ENCODE peak calls at places on chromosomes 4 and X, in six cellular contexts. J, E, Y, Z, P and B are unnamed samples.

GRCh38 chr4:138911903-138912713 is 103.5 kb upstream of the NOCT start:
- DNase-seq in J (no peak), E (no peak), Y (peak; percentile 18), Z (no peak), P (no peak), B (no peak)

GRCh38 chr4:15164571-15164970 is 162.3 kb downstream of the CPEB2 start:
- DNase-seq in J (no peak), E (no peak), Y (no peak), Z (no peak), P (no peak), B (no peak)

GRCh38 chr4:136392576-136392975 is 1139.7 kb downstream of the PCDH18 start:
- DNase-seq in J (peak; percentile 83), E (no peak), Y (no peak), Z (no peak), P (no peak), B (peak; percentile 52)

GRCh38 chr4:55475394-55476243 is 71.1 kb downstream of the CLOCK start:
- DNase-seq in J (peak; percentile 78), E (no peak), Y (no peak), Z (no peak), P (no peak), B (peak; percentile 66)

GRCh38 chrX:11890843-11891514 is 132.9 kb downstream of the MSL3 start:
- DNase-seq in J (no peak), E (peak; percentile 19), Y (peak; percentile 30), Z (no peak), P (peak; percentile 49), B (peak; percentile 65)

GRCh38 chrX:17812763-17813162 is 48.3 kb downstream of the RAI2 start:
- DNase-seq in J (no peak), E (no peak), Y (no peak), Z (no peak), P (no peak), B (peak; percentile 1)

GRCh38 chr4:27357283-27357682 is 496.6 kb downstream of the STIM2 start:
- DNase-seq in J (peak; percentile 50), E (no peak), Y (no peak), Z (no peak), P (no peak), B (peak; percentile 45)

GRCh38 chrX:19440713-19441112 is 74.6 kb downstream of the MAP3K15 start:
- DNase-seq in J (peak; percentile 23), E (no peak), Y (no peak), Z (no peak), P (no peak), B (peak; percentile 61)

GRCh38 chrX:114152130-114152529 is 431.8 kb upstream of the HTR2C start:
- DNase-seq in J (peak; percentile 45), E (no peak), Y (no peak), Z (no peak), P (no peak), B (peak; percentile 72)

GRCh38 chr4:151329217-151330007 is 4.0 kb upstream of the SH3D19 start:
- DNase-seq in J (no peak), E (no peak), Y (no peak), Z (no peak), P (no peak), B (no peak)
- H3K4me3 ChIP-seq in J (no peak overlapping the region), E (no peak overlapping the region), Y (no peak overlapping the region), Z (no peak overlapping the region), P (no peak overlapping the region), B (no peak overlapping the region)

GRCh38 chrX:3699841-3700381 is 13.5 kb downstream of the PRKX start:
- DNase-seq in J (no peak), E (no peak), Y (no peak), Z (no peak), P (no peak), B (peak; percentile 14)
- H3K4me3 ChIP-seq in J (peak overlapping the region; percentile 21), E (peak overlapping the region; percentile 9), Y (peak overlapping the region; percentile 40), Z (peak overlapping the region; percentile 19), P (peak overlapping the region; percentile 18), B (peak overlapping the region; percentile 28)

GRCh38 chrX:21376636-21377035 is 2.4 kb downstream of the CNKSR2 start:
- DNase-seq in J (no peak), E (no peak), Y (no peak), Z (no peak), P (no peak), B (no peak)

GRCh38 chrX:21374163-21374993 is at the start of gene CNKSR2:
- DNase-seq in J (peak; percentile 12), E (peak; percentile 12), Y (peak; percentile 12), Z (peak; percentile 25), P (no peak), B (peak; percentile 8)

GRCh38 chrX:21373637-21374162 is 518 bp upstream of the CNKSR2 start:
- DNase-seq in J (no peak), E (peak; percentile 21), Y (peak; percentile 37), Z (no peak), P (no peak), B (no peak)

GRCh38 chrX:21374994-21375794 is 976 bp downstream of the CNKSR2 start:
- DNase-seq in J (no peak), E (peak; percentile 11), Y (no peak), Z (no peak), P (no peak), B (no peak)

DNA sequence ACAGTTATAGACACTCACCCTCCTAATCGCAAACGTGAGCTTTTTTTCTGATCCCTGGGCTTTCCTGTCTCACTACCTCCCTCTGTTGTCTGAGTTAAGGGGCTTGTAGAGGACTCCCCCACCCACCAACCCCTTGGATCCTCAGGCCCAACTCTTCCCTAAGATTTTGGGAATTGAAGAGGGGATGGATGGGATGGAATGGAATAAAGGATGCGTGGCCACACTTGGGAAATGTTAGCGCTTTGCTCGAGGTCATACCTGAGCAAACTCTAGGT is 1.5 kb downstream of the CNKSR2 start:
- DNase-seq in J (no peak), E (no peak), Y (no peak), Z (no peak), P (no peak), B (no peak)
- H3K4me3 ChIP-seq in J (no peak overlapping the region), E (no peak overlapping the region), Y (no peak overlapping the region), Z (no peak overlapping the region), P (peak overlapping the region; percentile 61), B (no peak overlapping the region)

GRCh38 chr4:40173470-40173875 is 23.4 kb upstream of the RHOH start:
- DNase-seq in J (no peak), E (no peak), Y (no peak), Z (no peak), P (no peak), B (peak; percentile 21)
- H3K4me3 ChIP-seq in J (no peak overlapping the region), E (no peak overlapping the region), Y (no peak overlapping the region), Z (no peak overlapping the region), P (no peak overlapping the region), B (no peak overlapping the region)

DNA sequence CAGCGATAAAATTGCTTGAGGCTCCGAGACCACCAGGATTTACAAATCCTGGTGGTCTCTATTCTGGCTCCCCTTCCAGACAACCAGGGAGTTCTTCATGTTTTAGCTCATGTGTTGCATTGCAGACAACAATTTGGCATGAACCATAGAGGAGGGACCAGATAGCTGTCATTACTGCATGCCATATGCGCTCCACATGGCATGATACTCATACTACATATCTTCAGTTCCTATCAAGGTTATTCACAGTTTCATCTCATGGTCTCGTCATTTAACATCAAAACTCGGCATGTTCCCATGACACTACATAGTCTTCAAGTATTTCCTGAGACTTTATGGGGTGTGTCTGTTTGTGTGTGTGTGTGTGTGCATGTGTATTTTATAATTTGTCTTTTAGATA is 220.3 kb downstream of the OR13H1 start:
- DNase-seq in J (no peak), E (no peak), Y (no peak), Z (no peak), P (no peak), B (no peak)
- H3K4me3 ChIP-seq in J (peak overlapping the region; percentile 37), E (no peak overlapping the region), Y (no peak overlapping the region), Z (no peak overlapping the region), P (peak overlapping the region; percentile 44), B (no peak overlapping the region)

DNA sequence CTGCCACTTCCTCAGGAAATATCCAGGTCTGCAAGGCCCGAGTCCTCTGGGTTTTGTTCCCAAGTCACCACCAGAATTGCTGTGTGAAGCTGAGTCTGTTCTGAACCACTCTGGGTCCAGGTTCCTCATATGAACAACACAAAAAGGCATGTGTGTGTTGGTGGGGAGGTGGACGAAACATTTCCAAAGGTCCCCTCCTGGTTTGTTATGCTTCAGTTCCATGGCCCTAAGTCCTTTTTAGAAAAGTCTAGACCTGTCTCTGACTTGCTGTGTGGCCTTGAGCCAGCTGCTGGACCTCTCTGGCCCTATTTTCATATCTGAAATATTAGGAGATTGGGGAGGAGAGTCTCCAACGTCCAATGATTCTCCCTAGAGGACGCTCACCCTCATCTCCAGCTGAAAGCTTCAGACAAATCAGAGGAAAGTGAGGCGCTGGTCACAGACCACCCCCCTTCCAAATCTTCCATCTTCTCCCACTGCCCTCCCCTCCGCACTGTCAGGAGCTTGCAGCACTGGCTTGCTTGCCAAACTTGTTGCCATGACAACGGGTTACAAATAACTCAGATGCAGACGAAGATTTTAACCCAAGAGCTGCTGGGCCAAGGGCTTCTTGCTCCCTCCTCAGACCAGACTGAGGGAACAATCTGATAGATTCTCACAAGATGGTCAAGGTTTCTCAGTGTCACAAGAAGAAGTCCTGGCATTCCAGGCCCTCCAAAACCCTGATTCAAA is 64.5 kb downstream of the SMC1A start:
- DNase-seq in J (peak; percentile 24), E (no peak), Y (no peak), Z (no peak), P (no peak), B (peak; percentile 64)
- H3K4me3 ChIP-seq in J (no peak overlapping the region), E (no peak overlapping the region), Y (no peak overlapping the region), Z (no peak overlapping the region), P (no peak overlapping the region), B (no peak overlapping the region)

GRCh38 chr4:110411599-110412011 is 64.3 kb upstream of the ENPEP start:
- DNase-seq in J (no peak), E (no peak), Y (no peak), Z (no peak), P (no peak), B (no peak)
- H3K4me3 ChIP-seq in J (no peak overlapping the region), E (no peak overlapping the region), Y (no peak overlapping the region), Z (no peak overlapping the region), P (no peak overlapping the region), B (no peak overlapping the region)

GRCh38 chr4:30728291-30728690 is 8.1 kb downstream of the PCDH7 start:
- DNase-seq in J (no peak), E (no peak), Y (no peak), Z (no peak), P (no peak), B (peak; percentile 12)
- H3K4me3 ChIP-seq in J (no peak overlapping the region), E (no peak overlapping the region), Y (no peak overlapping the region), Z (no peak overlapping the region), P (no peak overlapping the region), B (no peak overlapping the region)